ENCODE peak calls at places on chromosomes 4 and X, in four cellular contexts. N, M, E and R are unnamed samples.

GRCh38 chr4:156388826-156389225 is 435.2 kb upstream of the CTSO start:
- DNase-seq in E (no peak), M (no peak), N (peak; percentile 81), R (peak; percentile 40)

GRCh38 chr4:128220286-128221235 is 67.1 kb downstream of the PGRMC2 start:
- DNase-seq in M (peak; percentile 58), N (peak; percentile 75), E (no peak), R (peak; percentile 77)

GRCh38 chr4:52198356-52198755 is 147.3 kb downstream of the SPATA18 start:
- DNase-seq in M (no peak), E (no peak), N (peak; percentile 37), R (no peak)

GRCh38 chr4:6688879-6689505 is 4.7 kb upstream of the S100P start:
- DNase-seq in E (peak; percentile 90), N (peak; percentile 89), M (peak; percentile 97), R (peak; percentile 96)

GRCh38 chrX:47499291-47499690 is 16.3 kb upstream of the ZNF41 start:
- DNase-seq in E (no peak), N (no peak), M (no peak), R (no peak)

GRCh38 chr4:2132438-2132837 is 73.3 kb downstream of the NAT8L start:
- DNase-seq in M (no peak), E (no peak), N (peak; percentile 5), R (peak; percentile 3)

GRCh38 chr4:53307210-53307609 is 58.7 kb downstream of the SCFD2 start:
- DNase-seq in M (no peak), E (no peak), N (no peak), R (no peak)

GRCh38 chr4:110005461-110006056 is 92.9 kb downstream of the EGF start:
- DNase-seq in E (peak; percentile 77), N (peak; percentile 78), M (peak; percentile 81), R (peak; percentile 66)

GRCh38 chr4:121656269-121656641 is 40.5 kb downstream of the ANXA5 start:
- DNase-seq in E (peak; percentile 77), N (peak; percentile 84), M (peak; percentile 77), R (peak; percentile 68)

GRCh38 chr4:149549911-149550310 is 265.7 kb downstream of the IQCM start:
- DNase-seq in E (peak; percentile 35), M (peak; percentile 34), N (peak; percentile 11), R (peak; percentile 7)

GRCh38 chr4:65865489-65865888 is 195.2 kb upstream of the EPHA5 start:
- DNase-seq in N (peak; percentile 17), M (no peak), E (peak; percentile 38), R (peak; percentile 6)

GRCh38 chr4:8325284-8325973 is 55.9 kb downstream of the HTRA3 start:
- DNase-seq in N (no peak), E (no peak), M (no peak), R (no peak)

GRCh38 chr4:26116057-26116456 is 202.0 kb downstream of the SMIM20 start:
- DNase-seq in N (peak; percentile 33), M (peak; percentile 17), E (peak; percentile 12), R (no peak)

GRCh38 chr4:5780831-5781480 is 70.0 kb downstream of the EVC start:
- DNase-seq in E (peak; percentile 20), M (no peak), N (peak; percentile 45), R (peak; percentile 97)

GRCh38 chrX:29662759-29663503 is 552.4 kb upstream of the MAGEB2 start:
- DNase-seq in N (peak; percentile 91), M (peak; percentile 89), E (peak; percentile 48), R (peak; percentile 78)

GRCh38 chr4:123587983-123588494 is 191.4 kb downstream of the SPRY1 start:
- DNase-seq in N (no peak), E (peak; percentile 79), M (peak; percentile 48), R (peak; percentile 93)

GRCh38 chr4:174084542-174084941 is 198.9 kb downstream of the FBXO8 start:
- DNase-seq in M (no peak), N (peak; percentile 28), E (no peak), R (peak; percentile 1)

GRCh38 chr4:11189756-11190155 is 238.9 kb downstream of the HS3ST1 start:
- DNase-seq in N (no peak), E (no peak), M (no peak), R (no peak)

GRCh38 chrX:107506596-107507031 is 57.2 kb downstream of the FRMPD3 start:
- DNase-seq in N (no peak), E (no peak), M (no peak), R (no peak)

GRCh38 chrX:11665144-11666040 is at the start of gene ARHGAP6:
- DNase-seq in N (peak; percentile 73), E (peak; percentile 47), M (peak; percentile 53), R (peak; percentile 47)

GRCh38 chr4:109931318-109931717 is 18.6 kb downstream of the EGF start:
- DNase-seq in N (no peak), M (no peak), E (no peak), R (no peak)